ENCODE peak calls at places on chromosome 10, in five cellular contexts. One of them, this sample, is unnamed.

GRCh38 chr10:18527692-18528091 is 123.7 kb downstream of the NSUN6 start:
- DNase-seq in AG09309: no peak
- DNase-seq in activated CD8-positive, alpha-beta T cell treated with anti-CD3 and anti-CD28 coated beads for 36 hours: no peak
- DNase-seq in RWPE1: no peak
- DNase-seq in psoas muscle: no peak
- DNase-seq in this sample: no peak

GRCh38 chr10:7832060-7832459 is 13.8 kb downstream of the TAF3 start:
- DNase-seq in AG09309: no peak
- DNase-seq in activated CD8-positive, alpha-beta T cell treated with anti-CD3 and anti-CD28 coated beads for 36 hours: no peak
- DNase-seq in RWPE1: no peak
- DNase-seq in psoas muscle: no peak
- DNase-seq in this sample: no peak

GRCh38 chr10:24483701-24484100 is 240.0 kb downstream of the ARHGAP21 start:
- DNase-seq in AG09309: no peak
- DNase-seq in activated CD8-positive, alpha-beta T cell treated with anti-CD3 and anti-CD28 coated beads for 36 hours: peak; percentile 35
- DNase-seq in RWPE1: peak; percentile 97
- DNase-seq in psoas muscle: peak; percentile 29
- DNase-seq in this sample: no peak

GRCh38 chr10:72784551-72785421 is 92.8 kb downstream of the MCU start:
- DNase-seq in AG09309: peak; percentile 74
- DNase-seq in activated CD8-positive, alpha-beta T cell treated with anti-CD3 and anti-CD28 coated beads for 36 hours: no peak
- DNase-seq in RWPE1: peak; percentile 84
- DNase-seq in psoas muscle: peak; percentile 40
- DNase-seq in this sample: no peak

GRCh38 chr10:84589526-84590205 is 261.3 kb downstream of the CCSER2 start:
- DNase-seq in AG09309: no peak
- DNase-seq in activated CD8-positive, alpha-beta T cell treated with anti-CD3 and anti-CD28 coated beads for 36 hours: no peak
- DNase-seq in RWPE1: no peak
- DNase-seq in psoas muscle: no peak
- DNase-seq in this sample: no peak

GRCh38 chr10:61024801-61025201 is 80.8 kb upstream of the RHOBTB1 start:
- DNase-seq in AG09309: no peak
- DNase-seq in activated CD8-positive, alpha-beta T cell treated with anti-CD3 and anti-CD28 coated beads for 36 hours: peak; percentile 5
- DNase-seq in RWPE1: no peak
- DNase-seq in psoas muscle: no peak
- DNase-seq in this sample: no peak

GRCh38 chr10:128468462-128468861 is 342.2 kb upstream of the MKI67 start:
- DNase-seq in AG09309: no peak
- DNase-seq in activated CD8-positive, alpha-beta T cell treated with anti-CD3 and anti-CD28 coated beads for 36 hours: no peak
- DNase-seq in RWPE1: no peak
- DNase-seq in psoas muscle: no peak
- DNase-seq in this sample: no peak

GRCh38 chr10:3889961-3890522 is 105.0 kb upstream of the KLF6 start:
- DNase-seq in AG09309: no peak
- DNase-seq in activated CD8-positive, alpha-beta T cell treated with anti-CD3 and anti-CD28 coated beads for 36 hours: no peak
- DNase-seq in RWPE1: no peak
- DNase-seq in psoas muscle: no peak
- DNase-seq in this sample: no peak

GRCh38 chr10:119020627-119020946 is 8.9 kb upstream of the NANOS1 start:
- DNase-seq in AG09309: no peak
- DNase-seq in activated CD8-positive, alpha-beta T cell treated with anti-CD3 and anti-CD28 coated beads for 36 hours: peak; percentile 62
- DNase-seq in RWPE1: peak; percentile 68
- DNase-seq in psoas muscle: peak; percentile 58
- DNase-seq in this sample: no peak

GRCh38 chr10:70652761-70653657 is 19.3 kb upstream of the ADAMTS14 start:
- DNase-seq in AG09309: peak; percentile 95
- DNase-seq in activated CD8-positive, alpha-beta T cell treated with anti-CD3 and anti-CD28 coated beads for 36 hours: no peak
- DNase-seq in RWPE1: peak; percentile 54
- DNase-seq in psoas muscle: peak; percentile 49
- DNase-seq in this sample: no peak

GRCh38 chr10:78180306-78180705 is 146.6 kb downstream of the RPS24 start:
- DNase-seq in AG09309: no peak
- DNase-seq in activated CD8-positive, alpha-beta T cell treated with anti-CD3 and anti-CD28 coated beads for 36 hours: no peak
- DNase-seq in RWPE1: no peak
- DNase-seq in psoas muscle: no peak
- DNase-seq in this sample: no peak

GRCh38 chr10:104766341-104766740 is 125.3 kb downstream of the SORCS3 start:
- DNase-seq in AG09309: no peak
- DNase-seq in activated CD8-positive, alpha-beta T cell treated with anti-CD3 and anti-CD28 coated beads for 36 hours: no peak
- DNase-seq in RWPE1: peak; percentile 13
- DNase-seq in psoas muscle: no peak
- DNase-seq in this sample: no peak

GRCh38 chr10:76902949-76903348 is 734.7 kb downstream of the KCNMA1 start:
- DNase-seq in AG09309: no peak
- DNase-seq in activated CD8-positive, alpha-beta T cell treated with anti-CD3 and anti-CD28 coated beads for 36 hours: peak; percentile 30
- DNase-seq in RWPE1: peak; percentile 13
- DNase-seq in psoas muscle: no peak
- DNase-seq in this sample: no peak

GRCh38 chr10:21888959-21889358 is 114.6 kb downstream of the DNAJC1 start:
- DNase-seq in AG09309: no peak
- DNase-seq in activated CD8-positive, alpha-beta T cell treated with anti-CD3 and anti-CD28 coated beads for 36 hours: peak; percentile 25
- DNase-seq in RWPE1: no peak
- DNase-seq in psoas muscle: no peak
- DNase-seq in this sample: peak; percentile 34

GRCh38 chr10:7316839-7317238 is 94.0 kb downstream of the SFMBT2 start:
- DNase-seq in AG09309: no peak
- DNase-seq in activated CD8-positive, alpha-beta T cell treated with anti-CD3 and anti-CD28 coated beads for 36 hours: no peak
- DNase-seq in RWPE1: no peak
- DNase-seq in psoas muscle: no peak
- DNase-seq in this sample: no peak

GRCh38 chr10:75774780-75775490 is 343.5 kb downstream of the LRMDA start:
- DNase-seq in AG09309: no peak
- DNase-seq in activated CD8-positive, alpha-beta T cell treated with anti-CD3 and anti-CD28 coated beads for 36 hours: no peak
- DNase-seq in RWPE1: no peak
- DNase-seq in psoas muscle: no peak
- DNase-seq in this sample: no peak

GRCh38 chr10:91788527-91788926 is 9.7 kb upstream of the TNKS2 start:
- DNase-seq in AG09309: no peak
- DNase-seq in activated CD8-positive, alpha-beta T cell treated with anti-CD3 and anti-CD28 coated beads for 36 hours: no peak
- DNase-seq in RWPE1: no peak
- DNase-seq in psoas muscle: no peak
- DNase-seq in this sample: no peak

GRCh38 chr10:29826221-29826620 is 191.4 kb upstream of the SVIL start:
- DNase-seq in AG09309: no peak
- DNase-seq in activated CD8-positive, alpha-beta T cell treated with anti-CD3 and anti-CD28 coated beads for 36 hours: no peak
- DNase-seq in RWPE1: no peak
- DNase-seq in psoas muscle: no peak
- DNase-seq in this sample: no peak

GRCh38 chr10:74432841-74433594 is 282.0 kb downstream of the ADK start:
- DNase-seq in AG09309: peak; percentile 39
- DNase-seq in activated CD8-positive, alpha-beta T cell treated with anti-CD3 and anti-CD28 coated beads for 36 hours: no peak
- DNase-seq in RWPE1: no peak
- DNase-seq in psoas muscle: no peak
- DNase-seq in this sample: no peak

GRCh38 chr10:130430852-130431704 is 294.9 kb downstream of the GLRX3 start:
- DNase-seq in AG09309: no peak
- DNase-seq in activated CD8-positive, alpha-beta T cell treated with anti-CD3 and anti-CD28 coated beads for 36 hours: no peak
- DNase-seq in RWPE1: no peak
- DNase-seq in psoas muscle: no peak
- DNase-seq in this sample: no peak

GRCh38 chr10:546971-547590 is 142.4 kb downstream of the DIP2C start:
- DNase-seq in AG09309: no peak
- DNase-seq in activated CD8-positive, alpha-beta T cell treated with anti-CD3 and anti-CD28 coated beads for 36 hours: no peak
- DNase-seq in RWPE1: peak; percentile 36
- DNase-seq in psoas muscle: no peak
- DNase-seq in this sample: no peak

GRCh38 chr10:125419831-125420230 is 259.5 kb upstream of the CTBP2 start:
- DNase-seq in AG09309: no peak
- DNase-seq in activated CD8-positive, alpha-beta T cell treated with anti-CD3 and anti-CD28 coated beads for 36 hours: no peak
- DNase-seq in RWPE1: no peak
- DNase-seq in psoas muscle: no peak
- DNase-seq in this sample: no peak

GRCh38 chr10:125417605-125418004 is 257.2 kb upstream of the CTBP2 start:
- DNase-seq in AG09309: no peak
- DNase-seq in activated CD8-positive, alpha-beta T cell treated with anti-CD3 and anti-CD28 coated beads for 36 hours: no peak
- DNase-seq in RWPE1: no peak
- DNase-seq in psoas muscle: no peak
- DNase-seq in this sample: no peak

GRCh38 chr10:125415964-125416363 is 255.6 kb upstream of the CTBP2 start:
- DNase-seq in AG09309: no peak
- DNase-seq in activated CD8-positive, alpha-beta T cell treated with anti-CD3 and anti-CD28 coated beads for 36 hours: no peak
- DNase-seq in RWPE1: no peak
- DNase-seq in psoas muscle: no peak
- DNase-seq in this sample: no peak

GRCh38 chr10:125414998-125415397 is 254.6 kb upstream of the CTBP2 start:
- DNase-seq in AG09309: no peak
- DNase-seq in activated CD8-positive, alpha-beta T cell treated with anti-CD3 and anti-CD28 coated beads for 36 hours: no peak
- DNase-seq in RWPE1: no peak
- DNase-seq in psoas muscle: no peak
- DNase-seq in this sample: no peak

GRCh38 chr10:125419146-125419545 is 258.8 kb upstream of the CTBP2 start:
- DNase-seq in AG09309: no peak
- DNase-seq in activated CD8-positive, alpha-beta T cell treated with anti-CD3 and anti-CD28 coated beads for 36 hours: no peak
- DNase-seq in RWPE1: no peak
- DNase-seq in psoas muscle: no peak
- DNase-seq in this sample: no peak
- TF ChIP-seq CTCF in AG09309: no peak
- TF ChIP-seq CTCF in activated CD8-positive, alpha-beta T cell treated with anti-CD3 and anti-CD28 coated beads for 36 hours: no peak
- TF ChIP-seq CTCF in RWPE1: no peak
- TF ChIP-seq CTCF in psoas muscle: no peak
- TF ChIP-seq CTCF in this sample: no peak

DNA sequence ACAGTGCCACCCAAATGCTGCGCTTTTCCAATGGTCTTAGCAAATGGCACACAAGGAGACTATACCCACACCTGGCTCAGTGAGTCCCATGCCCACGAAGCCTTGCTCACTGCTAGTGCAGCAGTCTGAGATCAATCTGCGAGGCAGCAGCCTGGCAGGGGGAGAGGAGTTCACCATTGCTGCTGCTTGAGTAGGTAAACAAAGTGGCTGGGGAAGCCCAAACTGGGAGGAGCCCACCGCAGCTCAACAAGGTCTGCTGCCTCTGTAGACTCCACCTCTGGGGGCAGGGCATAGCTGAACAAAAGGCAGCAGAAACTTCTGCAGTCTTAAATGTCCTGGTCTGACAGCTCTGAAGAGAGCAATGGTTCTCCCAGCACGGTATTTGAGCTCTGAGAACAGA is 891.2 kb downstream of the PCDH15 start:
- DNase-seq in AG09309: no peak
- DNase-seq in activated CD8-positive, alpha-beta T cell treated with anti-CD3 and anti-CD28 coated beads for 36 hours: no peak
- DNase-seq in RWPE1: no peak
- DNase-seq in psoas muscle: no peak
- DNase-seq in this sample: no peak
- TF ChIP-seq CTCF in AG09309: no peak
- TF ChIP-seq CTCF in activated CD8-positive, alpha-beta T cell treated with anti-CD3 and anti-CD28 coated beads for 36 hours: no peak
- TF ChIP-seq CTCF in RWPE1: no peak
- TF ChIP-seq CTCF in psoas muscle: no peak
- TF ChIP-seq CTCF in this sample: no peak

GRCh38 chr10:14186245-14186644 is 144.5 kb downstream of the FRMD4A start:
- DNase-seq in AG09309: no peak
- DNase-seq in activated CD8-positive, alpha-beta T cell treated with anti-CD3 and anti-CD28 coated beads for 36 hours: peak; percentile 2
- DNase-seq in RWPE1: no peak
- DNase-seq in psoas muscle: no peak
- DNase-seq in this sample: no peak
- TF ChIP-seq CTCF in AG09309: peak; percentile 38
- TF ChIP-seq CTCF in activated CD8-positive, alpha-beta T cell treated with anti-CD3 and anti-CD28 coated beads for 36 hours: peak; percentile 31
- TF ChIP-seq CTCF in RWPE1: no peak
- TF ChIP-seq CTCF in psoas muscle: no peak
- TF ChIP-seq CTCF in this sample: no peak

GRCh38 chr10:132937861-132938260 is 4.5 kb downstream of the CFAP46 start:
- DNase-seq in AG09309: no peak
- DNase-seq in activated CD8-positive, alpha-beta T cell treated with anti-CD3 and anti-CD28 coated beads for 36 hours: no peak
- DNase-seq in RWPE1: no peak
- DNase-seq in psoas muscle: no peak
- DNase-seq in this sample: no peak

GRCh38 chr10:132939378-132939955 is 2.9 kb downstream of the CFAP46 start:
- DNase-seq in AG09309: no peak
- DNase-seq in activated CD8-positive, alpha-beta T cell treated with anti-CD3 and anti-CD28 coated beads for 36 hours: no peak
- DNase-seq in RWPE1: no peak
- DNase-seq in psoas muscle: no peak
- DNase-seq in this sample: no peak

GRCh38 chr10:132940791-132941465 is 1.4 kb downstream of the CFAP46 start:
- DNase-seq in AG09309: no peak
- DNase-seq in activated CD8-positive, alpha-beta T cell treated with anti-CD3 and anti-CD28 coated beads for 36 hours: no peak
- DNase-seq in RWPE1: no peak
- DNase-seq in psoas muscle: no peak
- DNase-seq in this sample: no peak

GRCh38 chr10:132939957-132940790 is 2.2 kb downstream of the CFAP46 start:
- DNase-seq in AG09309: no peak
- DNase-seq in activated CD8-positive, alpha-beta T cell treated with anti-CD3 and anti-CD28 coated beads for 36 hours: peak; percentile 74
- DNase-seq in RWPE1: peak; percentile 50
- DNase-seq in psoas muscle: peak; percentile 46
- DNase-seq in this sample: peak; percentile 87

GRCh38 chr10:132938472-132939329 is 3.7 kb downstream of the CFAP46 start:
- DNase-seq in AG09309: no peak
- DNase-seq in activated CD8-positive, alpha-beta T cell treated with anti-CD3 and anti-CD28 coated beads for 36 hours: peak; percentile 44
- DNase-seq in RWPE1: no peak
- DNase-seq in psoas muscle: no peak
- DNase-seq in this sample: no peak
- TF ChIP-seq CTCF in AG09309: peak; percentile 37
- TF ChIP-seq CTCF in activated CD8-positive, alpha-beta T cell treated with anti-CD3 and anti-CD28 coated beads for 36 hours: no peak
- TF ChIP-seq CTCF in RWPE1: peak; percentile 8
- TF ChIP-seq CTCF in psoas muscle: peak; percentile 20
- TF ChIP-seq CTCF in this sample: peak; percentile 47

DNA sequence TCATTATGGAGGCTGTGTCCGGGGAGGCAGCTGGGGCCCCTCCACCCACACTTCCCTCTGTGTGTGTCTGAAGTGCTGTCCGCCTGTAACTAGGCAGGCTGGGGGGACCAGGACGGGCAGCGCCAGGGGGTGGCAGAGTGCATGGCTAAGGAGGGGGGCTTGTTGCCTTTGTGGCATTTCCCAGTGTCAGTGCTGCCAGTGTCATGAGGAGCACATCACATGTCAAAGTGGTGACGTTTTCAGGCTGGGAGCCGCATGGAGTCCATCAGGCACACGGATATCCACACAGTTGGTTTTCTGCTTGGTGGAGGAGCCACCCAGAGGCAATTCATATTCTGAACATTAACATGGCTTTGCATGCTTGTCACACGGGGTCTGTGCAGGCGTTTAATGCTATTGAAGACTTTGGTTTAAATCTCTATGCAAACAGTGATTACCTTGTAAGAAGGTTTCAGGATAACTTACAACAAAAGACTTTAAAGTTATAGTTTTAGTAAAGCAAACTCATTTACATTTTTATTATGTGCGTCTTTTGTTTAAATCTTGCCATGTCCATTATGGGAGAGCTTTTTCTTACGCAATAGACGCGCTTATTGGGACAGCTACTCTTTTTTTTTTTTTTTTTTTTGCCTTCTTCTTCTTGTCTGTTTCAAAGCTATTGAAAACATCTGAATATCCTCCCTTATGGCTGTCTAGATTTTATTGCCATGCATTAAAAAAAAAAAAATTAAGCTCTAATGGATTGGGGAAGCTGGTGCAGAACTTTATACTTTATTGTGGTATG is 52.9 kb downstream of the C10orf67 start:
- DNase-seq in AG09309: no peak
- DNase-seq in activated CD8-positive, alpha-beta T cell treated with anti-CD3 and anti-CD28 coated beads for 36 hours: no peak
- DNase-seq in RWPE1: no peak
- DNase-seq in psoas muscle: no peak
- DNase-seq in this sample: no peak
- TF ChIP-seq CTCF in AG09309: no peak
- TF ChIP-seq CTCF in activated CD8-positive, alpha-beta T cell treated with anti-CD3 and anti-CD28 coated beads for 36 hours: no peak
- TF ChIP-seq CTCF in RWPE1: no peak
- TF ChIP-seq CTCF in psoas muscle: no peak
- TF ChIP-seq CTCF in this sample: no peak

GRCh38 chr10:132980426-132981172 is 38.2 kb upstream of the CFAP46 start:
- DNase-seq in AG09309: no peak
- DNase-seq in activated CD8-positive, alpha-beta T cell treated with anti-CD3 and anti-CD28 coated beads for 36 hours: no peak
- DNase-seq in RWPE1: no peak
- DNase-seq in psoas muscle: no peak
- DNase-seq in this sample: no peak
- TF ChIP-seq CTCF in AG09309: no peak
- TF ChIP-seq CTCF in activated CD8-positive, alpha-beta T cell treated with anti-CD3 and anti-CD28 coated beads for 36 hours: no peak
- TF ChIP-seq CTCF in RWPE1: no peak
- TF ChIP-seq CTCF in psoas muscle: no peak
- TF ChIP-seq CTCF in this sample: no peak